ENCODE peak calls at places on chromosomes 1 and 21, in four cellular contexts. Y is body of pancreas, Z is GM12891, S is IMR-90. V is an unnamed sample.

GRCh38 chr1:47705517-47706130 is 267.8 kb downstream of the FOXD2 start:
- DNase-seq in S (no peak), Z (no peak), Y (no peak), V (no peak)

GRCh38 chr1:205543351-205544305 is 39.2 kb downstream of the CDK18 start:
- DNase-seq in Z (no peak), S (peak; percentile 82), Y (peak; percentile 70), V (peak; percentile 60)

GRCh38 chr1:45351508-45351907 is 11.3 kb upstream of the MUTYH start:
- DNase-seq in S (no peak), Y (no peak), Z (no peak), V (no peak)

GRCh38 chr1:117290855-117291254 is 76.4 kb upstream of the MAN1A2 start:
- DNase-seq in S (no peak), Y (no peak), Z (no peak), V (no peak)

GRCh38 chr1:222240536-222241181 is 307.2 kb downstream of the HHIPL2 start:
- DNase-seq in Z (no peak), S (peak; percentile 89), Y (no peak), V (peak; percentile 14)

GRCh38 chr1:219324629-219325367 is 151.1 kb downstream of the LYPLAL1 start:
- DNase-seq in Y (no peak), S (peak; percentile 98), Z (no peak), V (peak; percentile 12)

GRCh38 chr1:44558883-44559282 is 115.4 kb downstream of the TMEM53 start:
- DNase-seq in Z (no peak), S (no peak), Y (no peak), V (no peak)

GRCh38 chr1:241918879-241919278 is 38.7 kb upstream of the BECN2 start:
- DNase-seq in S (peak; percentile 74), Z (no peak), Y (peak; percentile 25), V (peak; percentile 80)

GRCh38 chr1:183548136-183548535 is 42.1 kb downstream of the NCF2 start:
- DNase-seq in Z (no peak), Y (no peak), S (no peak), V (no peak)

GRCh38 chr1:94773931-94774422 is 46.2 kb upstream of the SLC44A3 start:
- DNase-seq in Y (peak; percentile 89), S (peak; percentile 85), Z (no peak), V (peak; percentile 8)

GRCh38 chr1:209689484-209689883 is 14.3 kb downstream of the G0S2 start:
- DNase-seq in Y (peak; percentile 53), S (no peak), Z (no peak), V (no peak)

GRCh38 chr1:117096871-117097842 is 24.4 kb downstream of the TRIM45 start:
- DNase-seq in S (peak; percentile 64), Z (no peak), Y (no peak), V (no peak)

GRCh38 chr1:168628807-168629206 is 52.4 kb downstream of the XCL1 start:
- DNase-seq in Z (no peak), S (peak; percentile 5), Y (no peak), V (peak; percentile 4)

GRCh38 chr1:241950390-241950789 is 7.2 kb upstream of the BECN2 start:
- DNase-seq in S (peak; percentile 45), Z (no peak), Y (no peak), V (peak; percentile 21)

GRCh38 chr1:18541046-18541795 is 60.5 kb downstream of the KLHDC7A start:
- DNase-seq in Z (no peak), Y (no peak), S (no peak), V (no peak)

GRCh38 chr1:234886081-234886874 is 242.4 kb downstream of the TOMM20 start:
- DNase-seq in S (no peak), Y (peak; percentile 32), Z (no peak), V (no peak)

GRCh38 chr21:19992540-19992939 is 1005.7 kb upstream of the NCAM2 start:
- DNase-seq in Z (no peak), Y (no peak), S (no peak), V (no peak)

GRCh38 chr21:38057626-38058025 is 141.4 kb upstream of the KCNJ6 start:
- DNase-seq in S (no peak), Z (no peak), Y (no peak), V (no peak)

GRCh38 chr1:219837274-219837993 is 90.9 kb downstream of the SLC30A10 start:
- DNase-seq in S (peak; percentile 54), Z (peak; percentile 27), Y (peak; percentile 36), V (no peak)

GRCh38 chr1:218537131-218537904 is 192.2 kb downstream of the TGFB2 start:
- DNase-seq in Y (no peak), S (peak; percentile 83), Z (no peak), V (no peak)

GRCh38 chr21:35796834-35797233 is 263.5 kb downstream of the SETD4 start:
- DNase-seq in Y (no peak), Z (no peak), S (peak; percentile 20), V (no peak)

GRCh38 chr1:226821719-226822085 is 48.7 kb upstream of the PSEN2 start:
- DNase-seq in Y (peak; percentile 10), S (peak; percentile 72), Z (no peak), V (no peak)

GRCh38 chr1:966135-966602 is at the start of gene PLEKHN1:
- DNase-seq in Z (peak; percentile 72), S (peak; percentile 45), Y (peak; percentile 35), V (peak; percentile 80)

GRCh38 chr1:193538004-193538355 is 351.6 kb upstream of the B3GALT2 start:
- DNase-seq in S (no peak), Y (no peak), Z (no peak), V (no peak)

GRCh38 chr1:94522304-94522703 is 19.3 kb downstream of the F3 start:
- DNase-seq in Z (no peak), Y (peak; percentile 33), S (peak; percentile 72), V (no peak)

GRCh38 chr21:45087022-45087823 is 12.8 kb downstream of the ADARB1 start:
- DNase-seq in Y (no peak), Z (no peak), S (peak; percentile 44), V (no peak)

GRCh38 chr1:22440582-22440981 is 11.1 kb upstream of the ZBTB40 start:
- DNase-seq in S (no peak), Y (no peak), Z (no peak), V (no peak)

GRCh38 chr1:117268926-117269378 is 58.2 kb upstream of the VTCN1 start:
- DNase-seq in S (no peak), Z (no peak), Y (no peak), V (no peak)

DNA sequence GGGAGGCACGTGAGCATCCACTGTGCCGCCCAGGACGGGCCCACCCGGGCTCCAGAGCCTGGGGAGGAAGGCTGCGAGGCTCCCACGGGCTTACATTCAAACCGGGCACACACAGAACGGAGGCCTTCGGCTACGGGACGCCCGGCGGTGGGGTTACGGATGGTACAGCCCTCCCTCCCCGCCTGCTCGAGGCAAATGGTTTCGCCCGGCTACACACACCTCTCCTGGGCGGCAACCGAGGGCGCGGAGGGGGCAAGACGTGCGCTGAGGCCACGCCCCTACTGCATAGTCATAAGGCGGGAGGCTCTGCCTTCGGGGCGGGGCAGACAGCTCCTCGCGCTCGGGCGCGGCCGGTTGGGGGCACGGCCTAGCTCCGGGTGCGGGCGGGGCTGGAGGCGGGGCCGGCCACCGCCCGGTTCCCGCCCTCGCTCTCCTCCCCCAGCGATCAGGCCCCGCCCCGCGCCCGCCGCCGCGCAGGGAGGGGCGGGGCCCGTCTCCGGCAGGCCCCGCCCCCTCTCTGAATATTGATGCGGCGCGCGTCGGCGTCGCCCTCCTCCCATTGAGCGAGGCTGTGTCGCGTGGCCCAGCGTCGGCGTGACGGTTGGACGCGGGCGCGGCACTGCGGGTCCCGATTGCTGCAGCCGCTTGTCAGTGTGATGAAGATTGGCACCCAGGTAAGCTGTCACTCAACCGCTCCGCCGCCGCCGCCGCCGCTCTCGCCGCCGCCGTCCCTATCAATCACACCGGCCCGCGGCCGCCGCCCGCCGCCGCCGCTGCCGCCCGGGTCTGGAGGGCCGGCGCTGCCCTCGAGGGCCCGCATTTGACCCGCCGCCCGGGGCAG is at the start of gene PKNOX1:
- DNase-seq in S (peak; percentile 98), Z (peak; percentile 94), Y (peak; percentile 99), V (peak; percentile 99)
- TF ChIP-seq POLR2A in S (no peak), Z (no peak), Y (peak; percentile 51), V (peak; percentile 61)

GRCh38 chr1:201612645-201613044 is 73.7 kb downstream of the NAV1 start:
- DNase-seq in Z (no peak), S (no peak), Y (no peak), V (no peak)
- TF ChIP-seq POLR2A in Z (no peak), S (no peak), Y (no peak), V (no peak)

GRCh38 chr1:111733183-111733995 is 5.8 kb downstream of the INKA2 start:
- DNase-seq in Y (peak; percentile 62), S (peak; percentile 91), Z (no peak), V (peak; percentile 75)
- TF ChIP-seq POLR2A in Y (no peak), S (peak; percentile 26), Z (no peak), V (no peak)

GRCh38 chr21:33688343-33688742 is 46.0 kb downstream of the ITSN1 start:
- DNase-seq in Y (no peak), Z (no peak), S (no peak), V (no peak)
- TF ChIP-seq POLR2A in Y (no peak), Z (no peak), S (no peak), V (no peak)

DNA sequence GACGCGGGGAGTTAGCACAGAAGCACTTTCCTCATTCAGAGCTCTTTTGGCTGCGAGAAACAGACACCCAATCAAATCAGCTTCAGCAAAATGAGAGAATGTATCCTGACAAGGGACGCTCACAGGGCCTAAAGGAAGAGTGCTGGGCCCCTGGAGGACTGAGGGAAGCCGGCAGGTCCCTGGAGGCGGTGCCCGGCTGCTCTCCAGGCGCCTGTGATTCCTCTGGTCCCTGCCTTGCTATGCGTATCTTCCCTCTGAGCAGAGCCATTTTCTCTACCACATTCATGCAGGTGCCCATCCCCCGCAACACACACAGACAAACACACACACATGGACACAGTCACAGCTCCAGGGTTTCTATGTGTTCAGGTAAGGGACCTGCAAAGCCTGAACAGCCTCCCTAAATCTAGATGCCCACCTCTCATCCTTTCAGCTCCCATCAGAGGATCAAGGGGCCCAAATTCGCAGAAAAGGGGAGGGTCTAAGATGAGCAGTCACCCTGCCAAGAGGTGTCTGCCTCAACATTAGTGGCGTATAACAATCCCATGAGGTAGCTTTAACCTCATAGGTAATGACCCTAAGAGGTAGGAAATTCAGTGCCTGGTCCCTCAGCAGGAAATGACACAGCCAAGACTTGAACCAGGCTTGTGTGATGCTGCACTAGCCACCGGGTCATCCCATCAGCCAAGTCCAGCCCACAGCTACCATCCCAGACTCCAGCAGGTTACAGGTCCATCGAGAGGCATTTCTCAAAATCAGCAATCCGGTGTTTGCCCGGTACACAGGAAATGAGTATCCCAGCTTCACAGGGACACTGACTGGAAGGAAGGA is 29.0 kb downstream of the PTAFR start:
- DNase-seq in Z (no peak), S (no peak), Y (no peak), V (no peak)
- TF ChIP-seq POLR2A in Z (no peak), S (no peak), Y (no peak), V (no peak)

DNA sequence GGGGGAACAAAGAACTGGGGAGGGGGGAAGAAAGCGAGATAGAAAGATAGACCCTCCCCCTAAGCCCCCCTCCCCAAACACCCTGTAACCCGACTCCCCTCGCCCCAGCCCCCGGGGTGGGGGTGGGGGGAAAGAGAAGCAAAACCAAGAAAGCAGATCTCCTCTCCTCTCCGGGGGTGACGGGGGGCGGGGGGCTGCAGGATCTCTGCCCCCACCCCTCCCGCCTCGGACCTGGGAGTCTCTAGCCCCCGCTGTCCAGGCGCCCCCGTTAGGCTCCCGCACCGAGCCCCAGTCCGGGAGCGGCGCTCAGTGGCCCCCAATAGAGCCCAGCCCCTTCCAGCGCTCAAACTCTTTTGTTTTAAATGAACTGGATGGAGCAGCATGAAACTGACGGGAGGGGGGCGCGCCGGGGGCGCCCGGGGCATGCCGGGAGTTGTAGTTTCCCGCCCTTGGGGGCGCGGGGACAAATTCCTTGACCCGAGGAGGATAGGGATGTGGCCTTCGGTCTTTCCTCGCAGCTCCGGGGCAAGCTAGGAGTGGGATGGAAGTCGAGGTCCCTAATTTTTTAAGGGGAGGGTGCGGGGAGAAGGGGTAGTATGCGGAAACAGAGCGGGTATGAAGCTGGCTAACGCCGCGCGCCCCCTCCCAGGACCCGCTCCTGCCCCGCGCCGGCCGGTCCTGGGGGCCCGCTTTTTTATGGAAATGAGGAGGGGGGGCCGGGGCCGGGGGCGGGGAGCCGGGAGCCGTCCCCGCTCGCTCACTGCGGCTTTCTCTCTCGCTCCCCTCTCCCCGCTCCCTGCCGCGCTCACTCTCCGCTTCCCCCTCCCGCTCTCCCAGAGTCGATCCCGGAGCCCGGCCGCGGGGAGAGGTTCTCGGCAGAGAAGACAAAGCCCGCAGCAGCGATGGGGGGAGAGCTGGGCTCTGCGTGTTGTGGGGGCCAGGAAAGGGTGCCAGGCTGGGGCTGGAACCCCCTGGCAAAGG is at the start of gene MEX3A:
- DNase-seq in Z (peak; percentile 85), Y (peak; percentile 61), S (peak; percentile 64), V (peak; percentile 98)
- TF ChIP-seq POLR2A in Z (no peak), Y (no peak), S (no peak), V (peak; percentile 23)